ENCODE peak calls at places on chromosomes 5 and 9, in seven cellular contexts. E, Q, F, U, K, O and P are unnamed samples.

GRCh38 chr9:95229230-95229933 is 88.1 kb downstream of the FANCC start:
- DNase-seq in O (no peak), U (no peak), K (no peak), F (peak), Q (no peak), E (no peak), P (peak)

GRCh38 chr9:10479172-10479571 is 133.6 kb downstream of the PTPRD start:
- DNase-seq in F (peak), E (no peak), O (no peak), U (peak), Q (no peak), K (no peak), P (peak)

GRCh38 chr9:12876872-12877271 is 102.1 kb downstream of the LURAP1L start:
- DNase-seq in E (no peak), O (no peak), F (no peak), K (no peak), Q (peak), U (no peak), P (no peak)

GRCh38 chr9:17398351-17398750 is 180.5 kb upstream of the SH3GL2 start:
- DNase-seq in K (no peak), O (no peak), U (peak), E (no peak), F (no peak), Q (no peak), P (no peak)

GRCh38 chr5:80825780-80826460 is 134.2 kb upstream of the RASGRF2 start:
- DNase-seq in F (no peak), K (no peak), Q (peak), E (no peak), O (no peak), U (no peak), P (no peak)

GRCh38 chr5:157870837-157871834 is 12.2 kb upstream of the CLINT1 start:
- DNase-seq in O (no peak), U (peak), Q (peak), F (peak), K (peak), E (no peak), P (peak)

GRCh38 chr9:34984049-34984448 is 5.5 kb upstream of the DNAJB5 start:
- DNase-seq in F (no peak), E (peak), O (no peak), U (peak), K (no peak), Q (peak), P (no peak)

GRCh38 chr9:109163194-109163593 is 3.9 kb downstream of the FRRS1L start:
- DNase-seq in K (no peak), F (no peak), U (no peak), O (no peak), Q (no peak), E (no peak), P (no peak)

GRCh38 chr5:93607367-93608258 is 24.6 kb downstream of the NR2F1 start:
- DNase-seq in E (peak), U (peak), Q (peak), F (peak), K (no peak), O (no peak), P (peak)

GRCh38 chr5:112923148-112923917 is 1.3 kb upstream of the REEP5 start:
- DNase-seq in K (no peak), U (no peak), O (no peak), F (no peak), E (peak), Q (no peak), P (no peak)

GRCh38 chr5:149900390-149900789 is 44.2 kb downstream of the PDE6A start:
- DNase-seq in F (no peak), E (no peak), K (no peak), U (no peak), Q (no peak), O (no peak), P (no peak)

GRCh38 chr5:59019078-59019477 is 436.2 kb downstream of the RAB3C start:
- DNase-seq in U (no peak), Q (no peak), K (no peak), F (no peak), E (no peak), O (no peak), P (no peak)

GRCh38 chr9:33139421-33140228 is 27.5 kb downstream of the B4GALT1 start:
- DNase-seq in Q (peak), F (no peak), O (peak), K (no peak), E (no peak), U (peak), P (peak)

GRCh38 chr9:98957826-98958225 is 14.1 kb downstream of the COL15A1 start:
- DNase-seq in K (no peak), Q (no peak), O (no peak), E (no peak), F (no peak), U (no peak), P (no peak)

GRCh38 chr9:70043689-70044449 is at the start of gene MAMDC2:
- DNase-seq in U (peak), K (no peak), E (peak), O (peak), Q (peak), F (no peak), P (peak)